ENCODE peak calls at places on chromosomes 4 and X, in six cellular contexts. One of them, this sample, is unnamed.

GRCh38 chrX:154457491-154458115 is 478 bp upstream of the PLXNA3 start:
- DNase-seq in kidney tubule cell: peak
- DNase-seq in C1 segment of cervical spinal cord: no peak
- DNase-seq in NAMALWA: peak
- DNase-seq in GM19239: peak
- DNase-seq in GM23248: peak
- DNase-seq in this sample: peak

GRCh38 chrX:72028701-72029470 is 102.8 kb downstream of the RTL5 start:
- DNase-seq in kidney tubule cell: no peak
- DNase-seq in C1 segment of cervical spinal cord: no peak
- DNase-seq in NAMALWA: no peak
- DNase-seq in GM19239: no peak
- DNase-seq in GM23248: no peak
- DNase-seq in this sample: no peak

GRCh38 chrX:152930516-152930915 is 32.6 kb downstream of the ZNF185 start:
- DNase-seq in kidney tubule cell: no peak
- DNase-seq in C1 segment of cervical spinal cord: no peak
- DNase-seq in NAMALWA: no peak
- DNase-seq in GM19239: no peak
- DNase-seq in GM23248: no peak
- DNase-seq in this sample: no peak

GRCh38 chrX:103536071-103536470 is 16.8 kb upstream of the RAB40A start:
- DNase-seq in kidney tubule cell: no peak
- DNase-seq in C1 segment of cervical spinal cord: no peak
- DNase-seq in NAMALWA: no peak
- DNase-seq in GM19239: no peak
- DNase-seq in GM23248: no peak
- DNase-seq in this sample: no peak

GRCh38 chrX:43655961-43656494 is at the start of gene MAOA:
- DNase-seq in kidney tubule cell: peak
- DNase-seq in C1 segment of cervical spinal cord: peak
- DNase-seq in NAMALWA: no peak
- DNase-seq in GM19239: no peak
- DNase-seq in GM23248: no peak
- DNase-seq in this sample: no peak

GRCh38 chrX:67353651-67354370 is 190.0 kb upstream of the AR start:
- DNase-seq in kidney tubule cell: no peak
- DNase-seq in C1 segment of cervical spinal cord: no peak
- DNase-seq in NAMALWA: no peak
- DNase-seq in GM19239: no peak
- DNase-seq in GM23248: peak
- DNase-seq in this sample: no peak

GRCh38 chrX:52271212-52271611 is 86.5 kb downstream of the MAGED4 start:
- DNase-seq in kidney tubule cell: peak
- DNase-seq in C1 segment of cervical spinal cord: no peak
- DNase-seq in NAMALWA: peak
- DNase-seq in GM19239: no peak
- DNase-seq in GM23248: peak
- DNase-seq in this sample: peak

GRCh38 chr4:15778742-15779231 is 659 bp downstream of the CD38 start:
- DNase-seq in kidney tubule cell: peak
- DNase-seq in C1 segment of cervical spinal cord: peak
- DNase-seq in NAMALWA: peak
- DNase-seq in GM19239: no peak
- DNase-seq in GM23248: peak
- DNase-seq in this sample: no peak

GRCh38 chr4:174714393-174715211 is 114.4 kb downstream of the GLRA3 start:
- DNase-seq in kidney tubule cell: peak
- DNase-seq in C1 segment of cervical spinal cord: no peak
- DNase-seq in NAMALWA: peak
- DNase-seq in GM19239: peak
- DNase-seq in GM23248: peak
- DNase-seq in this sample: peak

This sample was measured in Jurkat, Clone E6-1.